ENCODE peak calls at places on chromosome 14, in five cellular contexts. One of them, this sample, is unnamed.

GRCh38 chr14:81416233-81416927 is 16.3 kb upstream of the STON2 start:
- DNase-seq in spleen: no peak
- DNase-seq in pancreas: no peak
- DNase-seq in psoas muscle: no peak
- DNase-seq in H9: no peak
- DNase-seq in this sample: peak; percentile 44

GRCh38 chr14:35158491-35158890 is 36.1 kb downstream of the PRORP start:
- DNase-seq in pancreas: no peak
- DNase-seq in H9: no peak
- DNase-seq in psoas muscle: no peak
- DNase-seq in spleen: no peak
- DNase-seq in this sample: no peak

GRCh38 chr14:65412189-65412846 is at the start of gene FUT8:
- DNase-seq in H9: peak; percentile 96
- DNase-seq in spleen: peak; percentile 99
- DNase-seq in psoas muscle: peak; percentile 99
- DNase-seq in pancreas: peak; percentile 98
- DNase-seq in this sample: peak; percentile 97

GRCh38 chr14:75877292-75877691 is 104.5 kb downstream of the TGFB3 start:
- DNase-seq in H9: no peak
- DNase-seq in psoas muscle: no peak
- DNase-seq in pancreas: peak; percentile 72
- DNase-seq in spleen: no peak
- DNase-seq in this sample: no peak

GRCh38 chr14:77076118-77076631 is 21.9 kb upstream of the CIPC start:
- DNase-seq in H9: no peak
- DNase-seq in psoas muscle: peak; percentile 91
- DNase-seq in pancreas: no peak
- DNase-seq in spleen: no peak
- DNase-seq in this sample: peak; percentile 57

GRCh38 chr14:49975286-49975685 is 82.4 kb downstream of the ARF6 start:
- DNase-seq in pancreas: no peak
- DNase-seq in psoas muscle: no peak
- DNase-seq in spleen: no peak
- DNase-seq in H9: no peak
- DNase-seq in this sample: no peak

GRCh38 chr14:104216457-104216856 is 78.1 kb downstream of the KIF26A start:
- DNase-seq in H9: no peak
- DNase-seq in pancreas: no peak
- DNase-seq in psoas muscle: peak; percentile 12
- DNase-seq in spleen: peak; percentile 56
- DNase-seq in this sample: peak; percentile 62

GRCh38 chr14:81710232-81710845 is 176.7 kb upstream of the SEL1L start:
- DNase-seq in spleen: no peak
- DNase-seq in psoas muscle: no peak
- DNase-seq in H9: no peak
- DNase-seq in pancreas: peak; percentile 22
- DNase-seq in this sample: no peak

GRCh38 chr14:91349481-91350074 is 68.0 kb downstream of the CCDC88C start:
- DNase-seq in psoas muscle: no peak
- DNase-seq in H9: no peak
- DNase-seq in pancreas: no peak
- DNase-seq in spleen: peak; percentile 45
- DNase-seq in this sample: no peak

GRCh38 chr14:80901260-80901659 is 40.3 kb downstream of the CEP128 start:
- DNase-seq in psoas muscle: no peak
- DNase-seq in H9: no peak
- DNase-seq in spleen: no peak
- DNase-seq in pancreas: no peak
- DNase-seq in this sample: no peak

GRCh38 chr14:101761881-101762529 is 496 bp downstream of the PPP2R5C start:
- DNase-seq in psoas muscle: no peak
- DNase-seq in spleen: peak; percentile 90
- DNase-seq in H9: no peak
- DNase-seq in pancreas: no peak
- DNase-seq in this sample: peak; percentile 55

GRCh38 chr14:76467843-76468242 is 91.9 kb downstream of the ESRRB start:
- DNase-seq in spleen: no peak
- DNase-seq in pancreas: no peak
- DNase-seq in psoas muscle: no peak
- DNase-seq in H9: no peak
- DNase-seq in this sample: no peak

GRCh38 chr14:59931237-59931636 is 11.3 kb downstream of the LRRC9 start:
- DNase-seq in spleen: no peak
- DNase-seq in psoas muscle: no peak
- DNase-seq in H9: no peak
- DNase-seq in pancreas: no peak
- DNase-seq in this sample: no peak

GRCh38 chr14:60106341-60106740 is 14.6 kb downstream of the PCNX4 start:
- DNase-seq in spleen: no peak
- DNase-seq in pancreas: no peak
- DNase-seq in psoas muscle: no peak
- DNase-seq in H9: no peak
- DNase-seq in this sample: peak; percentile 38

GRCh38 chr14:68711551-68712437 is 81.1 kb downstream of the ZFP36L1 start:
- DNase-seq in H9: peak; percentile 13
- DNase-seq in pancreas: no peak
- DNase-seq in spleen: no peak
- DNase-seq in psoas muscle: no peak
- DNase-seq in this sample: no peak

GRCh38 chr14:93960108-93960475 is 16.3 kb downstream of the ASB2 start:
- DNase-seq in spleen: no peak
- DNase-seq in psoas muscle: no peak
- DNase-seq in H9: no peak
- DNase-seq in pancreas: no peak
- DNase-seq in this sample: no peak

GRCh38 chr14:94269156-94269555 is 23.9 kb downstream of the SERPINA10 start:
- DNase-seq in psoas muscle: no peak
- DNase-seq in spleen: no peak
- DNase-seq in pancreas: no peak
- DNase-seq in H9: no peak
- DNase-seq in this sample: no peak

GRCh38 chr14:64147126-64147790 is 146.9 kb downstream of the ESR2 start:
- DNase-seq in H9: no peak
- DNase-seq in psoas muscle: no peak
- DNase-seq in spleen: no peak
- DNase-seq in pancreas: no peak
- DNase-seq in this sample: no peak

GRCh38 chr14:98182385-98183055 is 1089.5 kb downstream of the BCL11B start:
- DNase-seq in H9: no peak
- DNase-seq in psoas muscle: no peak
- DNase-seq in pancreas: no peak
- DNase-seq in spleen: no peak
- DNase-seq in this sample: no peak

GRCh38 chr14:104436047-104436531 is 143.5 kb upstream of the C14orf180 start:
- DNase-seq in psoas muscle: peak; percentile 80
- DNase-seq in H9: peak; percentile 75
- DNase-seq in spleen: peak; percentile 88
- DNase-seq in pancreas: peak; percentile 56
- DNase-seq in this sample: peak; percentile 82

GRCh38 chr14:23568600-23569310 is 1.2 kb upstream of the AP1G2 start:
- DNase-seq in H9: peak; percentile 66
- DNase-seq in pancreas: no peak
- DNase-seq in psoas muscle: no peak
- DNase-seq in spleen: no peak
- DNase-seq in this sample: peak; percentile 69

GRCh38 chr14:84927096-84927910 is 602.6 kb upstream of the FLRT2 start:
- DNase-seq in pancreas: no peak
- DNase-seq in H9: no peak
- DNase-seq in spleen: no peak
- DNase-seq in psoas muscle: no peak
- DNase-seq in this sample: no peak

GRCh38 chr14:50038398-50039119 is 77.8 kb downstream of the VCPKMT start:
- DNase-seq in H9: no peak
- DNase-seq in spleen: no peak
- DNase-seq in pancreas: no peak
- DNase-seq in psoas muscle: no peak
- DNase-seq in this sample: no peak

GRCh38 chr14:52329678-52330376 is 15.7 kb downstream of the PTGER2 start:
- DNase-seq in pancreas: no peak
- DNase-seq in spleen: no peak
- DNase-seq in psoas muscle: no peak
- DNase-seq in H9: no peak
- DNase-seq in this sample: no peak

GRCh38 chr14:34999500-34999899 is 16.7 kb downstream of the SRP54 start:
- DNase-seq in pancreas: no peak
- DNase-seq in spleen: no peak
- DNase-seq in psoas muscle: no peak
- DNase-seq in H9: no peak
- DNase-seq in this sample: no peak

GRCh38 chr14:54475187-54475881 is 13.4 kb downstream of the GMFB start:
- DNase-seq in pancreas: no peak
- DNase-seq in psoas muscle: no peak
- DNase-seq in H9: no peak
- DNase-seq in spleen: no peak
- DNase-seq in this sample: no peak

GRCh38 chr14:53929871-53930685 is 26.5 kb downstream of the BMP4 start:
- DNase-seq in spleen: no peak
- DNase-seq in psoas muscle: no peak
- DNase-seq in H9: peak; percentile 78
- DNase-seq in pancreas: no peak
- DNase-seq in this sample: no peak

GRCh38 chr14:24277606-24278321 is 6.4 kb upstream of the RABGGTA start:
- DNase-seq in H9: no peak
- DNase-seq in pancreas: no peak
- DNase-seq in spleen: peak; percentile 83
- DNase-seq in psoas muscle: peak; percentile 52
- DNase-seq in this sample: no peak

GRCh38 chr14:99467338-99468075 is 13.2 kb downstream of the SETD3 start:
- DNase-seq in spleen: no peak
- DNase-seq in pancreas: no peak
- DNase-seq in psoas muscle: no peak
- DNase-seq in H9: no peak
- DNase-seq in this sample: peak; percentile 39

GRCh38 chr14:59360923-59361794 is 104.0 kb downstream of the GPR135 start:
- DNase-seq in spleen: peak; percentile 81
- DNase-seq in psoas muscle: peak; percentile 70
- DNase-seq in pancreas: peak; percentile 26
- DNase-seq in H9: no peak
- DNase-seq in this sample: peak; percentile 79

GRCh38 chr14:67599698-67600561 is at the start of gene PIGH:
- DNase-seq in H9: peak; percentile 94
- DNase-seq in psoas muscle: peak; percentile 95
- DNase-seq in pancreas: peak; percentile 89
- DNase-seq in spleen: peak; percentile 98
- DNase-seq in this sample: peak; percentile 91

GRCh38 chr14:35687335-35687939 is 121.7 kb downstream of the RALGAPA1 start:
- DNase-seq in pancreas: no peak
- DNase-seq in H9: no peak
- DNase-seq in spleen: no peak
- DNase-seq in psoas muscle: no peak
- DNase-seq in this sample: no peak

GRCh38 chr14:85617799-85618198 is 87.9 kb downstream of the FLRT2 start:
- DNase-seq in H9: no peak
- DNase-seq in spleen: no peak
- DNase-seq in psoas muscle: no peak
- DNase-seq in pancreas: no peak
- DNase-seq in this sample: no peak

GRCh38 chr14:47678993-47679392 is 3.6 kb upstream of the MDGA2 start:
- DNase-seq in pancreas: no peak
- DNase-seq in psoas muscle: no peak
- DNase-seq in spleen: no peak
- DNase-seq in H9: peak; percentile 27
- DNase-seq in this sample: no peak

GRCh38 chr14:67487332-67487731 is 1.2 kb downstream of the TMEM229B start:
- DNase-seq in pancreas: no peak
- DNase-seq in H9: no peak
- DNase-seq in spleen: no peak
- DNase-seq in psoas muscle: no peak
- DNase-seq in this sample: no peak

GRCh38 chr14:67977468-67978034 is 158.0 kb downstream of the RAD51B start:
- DNase-seq in spleen: no peak
- DNase-seq in pancreas: no peak
- DNase-seq in H9: no peak
- DNase-seq in psoas muscle: no peak
- DNase-seq in this sample: no peak

GRCh38 chr14:66371776-66372175 is 114.4 kb upstream of the CCDC196 start:
- DNase-seq in spleen: no peak
- DNase-seq in psoas muscle: no peak
- DNase-seq in H9: no peak
- DNase-seq in pancreas: no peak
- DNase-seq in this sample: no peak

GRCh38 chr14:100640481-100641273 is 53.5 kb upstream of the BEGAIN start:
- DNase-seq in psoas muscle: no peak
- DNase-seq in spleen: peak; percentile 90
- DNase-seq in H9: no peak
- DNase-seq in pancreas: no peak
- DNase-seq in this sample: no peak
- H3K4me1 ChIP-seq in psoas muscle: no peaks in the 10 kb centered on the region
- H3K4me1 ChIP-seq in spleen: peaks cover 22% of the 10 kb centered on the region
- H3K4me1 ChIP-seq in H9: no peaks in the 10 kb centered on the region
- H3K4me1 ChIP-seq in pancreas: peaks cover 4% of the 10 kb centered on the region
- H3K4me1 ChIP-seq in this sample: no peaks in the 10 kb centered on the region

GRCh38 chr14:95652171-95652570 is 34.1 kb upstream of the TCL1B start:
- DNase-seq in H9: no peak
- DNase-seq in pancreas: no peak
- DNase-seq in spleen: no peak
- DNase-seq in psoas muscle: no peak
- DNase-seq in this sample: no peak
- H3K4me1 ChIP-seq in H9: no peaks in the 10 kb centered on the region
- H3K4me1 ChIP-seq in pancreas: no peaks in the 10 kb centered on the region
- H3K4me1 ChIP-seq in spleen: no peaks in the 10 kb centered on the region
- H3K4me1 ChIP-seq in psoas muscle: no peaks in the 10 kb centered on the region
- H3K4me1 ChIP-seq in this sample: no peaks in the 10 kb centered on the region

DNA sequence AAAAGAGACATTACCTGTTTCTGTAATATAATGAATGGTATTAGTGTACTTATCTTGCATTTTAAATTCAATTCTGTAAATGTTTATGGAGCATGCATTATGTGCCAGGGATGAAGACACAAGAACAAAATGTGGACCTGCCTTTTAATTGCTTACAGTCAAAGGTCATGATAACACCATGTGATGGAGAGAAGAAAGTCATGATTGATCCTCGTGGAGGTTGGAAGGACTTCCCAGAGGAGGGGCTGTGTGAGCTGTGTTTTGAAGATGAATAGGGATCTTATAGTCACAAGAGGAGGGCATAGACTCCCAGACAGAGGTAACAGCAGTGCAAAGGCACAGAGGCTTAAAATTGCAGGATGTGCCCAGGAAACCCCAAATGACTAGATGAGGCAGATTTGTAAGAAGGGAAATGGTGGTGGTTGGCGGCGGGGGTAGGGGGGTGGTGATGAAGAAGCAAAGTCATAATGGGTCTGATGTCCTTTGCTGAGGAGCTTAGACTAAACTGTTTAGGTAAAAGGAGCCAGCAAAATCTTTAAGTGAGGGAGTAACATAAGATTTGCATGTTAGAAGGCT is 151.5 kb downstream of the PRKCH start:
- DNase-seq in H9: no peak
- DNase-seq in pancreas: no peak
- DNase-seq in psoas muscle: no peak
- DNase-seq in spleen: peak; percentile 80
- DNase-seq in this sample: no peak
- H3K4me1 ChIP-seq in H9: peaks cover 5% of the 10 kb centered on the region
- H3K4me1 ChIP-seq in pancreas: peaks cover 26% of the 10 kb centered on the region
- H3K4me1 ChIP-seq in psoas muscle: peaks cover 40% of the 10 kb centered on the region
- H3K4me1 ChIP-seq in spleen: peaks cover 62% of the 10 kb centered on the region
- H3K4me1 ChIP-seq in this sample: peaks cover 98% of the 10 kb centered on the region

GRCh38 chr14:56896231-56896630 is 86.0 kb upstream of the OTX2 start:
- DNase-seq in spleen: no peak
- DNase-seq in psoas muscle: no peak
- DNase-seq in H9: no peak
- DNase-seq in pancreas: no peak
- DNase-seq in this sample: no peak
- H3K4me1 ChIP-seq in spleen: no peaks in the 10 kb centered on the region
- H3K4me1 ChIP-seq in psoas muscle: no peaks in the 10 kb centered on the region
- H3K4me1 ChIP-seq in H9: peaks cover 16% of the 10 kb centered on the region
- H3K4me1 ChIP-seq in pancreas: no peaks in the 10 kb centered on the region
- H3K4me1 ChIP-seq in this sample: no peaks in the 10 kb centered on the region

GRCh38 chr14:38120109-38120508 is 87.6 kb upstream of the SSTR1 start:
- DNase-seq in pancreas: no peak
- DNase-seq in spleen: no peak
- DNase-seq in psoas muscle: no peak
- DNase-seq in H9: no peak
- DNase-seq in this sample: no peak
- H3K4me1 ChIP-seq in pancreas: no peaks in the 10 kb centered on the region
- H3K4me1 ChIP-seq in spleen: no peaks in the 10 kb centered on the region
- H3K4me1 ChIP-seq in psoas muscle: no peaks in the 10 kb centered on the region
- H3K4me1 ChIP-seq in H9: no peaks in the 10 kb centered on the region
- H3K4me1 ChIP-seq in this sample: no peaks in the 10 kb centered on the region

This sample was measured in left lung.